ENCODE peak calls at places on chromosome 10, in five cellular contexts. K is breast epithelium, U is endodermal cell, F is GM23248, W is heart right ventricle. P is an unnamed sample.

GRCh38 chr10:75234683-75235374 is 928 bp downstream of the COMTD1 start:
- DNase-seq in K (no peak), U (peak; percentile 90), F (peak; percentile 20), W (no peak), P (no peak)

GRCh38 chr10:6217621-6218020 is 14.9 kb downstream of the PFKFB3 start:
- DNase-seq in K (no peak), U (no peak), F (no peak), W (no peak), P (no peak)

GRCh38 chr10:76902949-76903348 is 734.7 kb downstream of the KCNMA1 start:
- DNase-seq in K (no peak), U (peak; percentile 92), F (no peak), W (peak; percentile 71), P (no peak)

GRCh38 chr10:122062831-122063674 is 74.1 kb downstream of the TACC2 start:
- DNase-seq in K (peak; percentile 86), U (peak; percentile 91), F (peak; percentile 95), W (peak; percentile 85), P (no peak)

GRCh38 chr10:6601224-6601805 is 21.2 kb upstream of the PRKCQ start:
- DNase-seq in K (no peak), U (no peak), F (no peak), W (no peak), P (no peak)

GRCh38 chr10:127774771-127775559 is 38.0 kb downstream of the FOXI2 start:
- DNase-seq in K (no peak), U (no peak), F (no peak), W (no peak), P (no peak)

GRCh38 chr10:102246261-102246660 is 929 bp downstream of the GBF1 start:
- DNase-seq in K (no peak), U (no peak), F (peak; percentile 64), W (no peak), P (no peak)

GRCh38 chr10:28910960-28911359 is 233.6 kb downstream of the BAMBI start:
- DNase-seq in K (no peak), U (no peak), F (peak; percentile 46), W (no peak), P (no peak)

GRCh38 chr10:19638173-19638872 is 177.9 kb upstream of the PLXDC2 start:
- DNase-seq in K (no peak), U (no peak), F (peak; percentile 84), W (peak; percentile 13), P (no peak)

GRCh38 chr10:21811245-21811585 is 192.3 kb downstream of the DNAJC1 start:
- DNase-seq in K (no peak), U (no peak), F (no peak), W (no peak), P (no peak)

DNA sequence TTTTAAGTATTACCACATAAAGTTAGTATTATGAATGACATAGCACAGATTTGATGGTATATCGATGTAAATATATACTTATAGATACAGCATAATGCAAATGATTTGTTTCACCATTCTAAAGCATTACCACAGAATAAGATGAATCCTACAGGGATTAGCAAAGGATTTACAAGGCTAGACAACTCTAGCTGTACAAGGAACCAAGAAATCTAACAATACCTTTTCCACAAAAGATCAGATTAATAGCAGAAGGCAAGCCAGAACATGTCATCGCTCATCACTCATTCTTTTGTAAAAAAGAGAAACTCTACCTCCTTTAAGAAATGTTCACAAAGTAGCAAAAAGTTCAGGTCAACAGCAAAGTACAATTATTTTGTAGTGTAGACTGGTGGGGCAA is 105.1 kb upstream of the ANK3 start:
- DNase-seq in K (no peak), U (no peak), F (no peak), W (no peak), P (no peak)
- H3K27ac ChIP-seq in K (no peak overlapping the region), U (no peak overlapping the region), F (no peak overlapping the region), W (no peak overlapping the region), P (no peak overlapping the region)

GRCh38 chr10:99924856-99925255 is 84.9 kb downstream of the DNMBP start:
- DNase-seq in K (no peak), U (no peak), F (no peak), W (no peak), P (no peak)

GRCh38 chr10:99926925-99927718 is 82.6 kb downstream of the DNMBP start:
- DNase-seq in K (no peak), U (no peak), F (peak; percentile 53), W (peak; percentile 76), P (no peak)

GRCh38 chr10:99929360-99929759 is 80.4 kb downstream of the DNMBP start:
- DNase-seq in K (no peak), U (no peak), F (no peak), W (no peak), P (no peak)

GRCh38 chr10:99930731-99931550 is 78.8 kb downstream of the DNMBP start:
- DNase-seq in K (peak; percentile 53), U (peak; percentile 71), F (no peak), W (no peak), P (no peak)

DNA sequence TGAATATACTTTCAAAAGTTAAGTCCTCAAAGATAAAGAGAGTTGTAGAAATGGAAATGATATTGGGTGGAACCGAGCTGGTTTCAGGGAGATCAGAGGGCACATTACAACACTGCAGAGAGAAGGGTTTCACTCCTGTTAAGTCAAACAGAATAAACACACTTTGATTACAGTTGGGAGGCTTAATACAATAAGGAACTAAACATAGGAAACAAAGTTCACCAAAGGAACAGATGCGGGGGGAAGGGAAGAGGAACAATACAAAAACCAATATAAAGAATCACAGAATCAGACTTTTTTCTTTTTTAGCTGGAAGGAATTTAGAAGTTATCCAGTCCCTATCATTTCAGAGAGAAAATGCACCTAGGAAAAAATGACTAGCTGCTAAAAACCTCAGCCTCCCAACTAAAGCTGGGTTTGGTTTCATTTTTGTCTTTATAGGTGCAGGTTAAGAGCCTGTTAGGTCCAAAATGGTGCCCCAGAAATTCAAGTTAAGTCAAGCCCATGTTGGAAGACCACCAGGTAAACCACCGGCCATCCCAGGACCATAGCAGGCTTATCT is 81.9 kb downstream of the DNMBP start:
- DNase-seq in K (no peak), U (no peak), F (no peak), W (no peak), P (no peak)
- H3K27ac ChIP-seq in K (peak overlapping the region; percentile 78), U (no peak overlapping the region), F (no peak overlapping the region), W (no peak overlapping the region), P (peak overlapping the region; percentile 57)

DNA sequence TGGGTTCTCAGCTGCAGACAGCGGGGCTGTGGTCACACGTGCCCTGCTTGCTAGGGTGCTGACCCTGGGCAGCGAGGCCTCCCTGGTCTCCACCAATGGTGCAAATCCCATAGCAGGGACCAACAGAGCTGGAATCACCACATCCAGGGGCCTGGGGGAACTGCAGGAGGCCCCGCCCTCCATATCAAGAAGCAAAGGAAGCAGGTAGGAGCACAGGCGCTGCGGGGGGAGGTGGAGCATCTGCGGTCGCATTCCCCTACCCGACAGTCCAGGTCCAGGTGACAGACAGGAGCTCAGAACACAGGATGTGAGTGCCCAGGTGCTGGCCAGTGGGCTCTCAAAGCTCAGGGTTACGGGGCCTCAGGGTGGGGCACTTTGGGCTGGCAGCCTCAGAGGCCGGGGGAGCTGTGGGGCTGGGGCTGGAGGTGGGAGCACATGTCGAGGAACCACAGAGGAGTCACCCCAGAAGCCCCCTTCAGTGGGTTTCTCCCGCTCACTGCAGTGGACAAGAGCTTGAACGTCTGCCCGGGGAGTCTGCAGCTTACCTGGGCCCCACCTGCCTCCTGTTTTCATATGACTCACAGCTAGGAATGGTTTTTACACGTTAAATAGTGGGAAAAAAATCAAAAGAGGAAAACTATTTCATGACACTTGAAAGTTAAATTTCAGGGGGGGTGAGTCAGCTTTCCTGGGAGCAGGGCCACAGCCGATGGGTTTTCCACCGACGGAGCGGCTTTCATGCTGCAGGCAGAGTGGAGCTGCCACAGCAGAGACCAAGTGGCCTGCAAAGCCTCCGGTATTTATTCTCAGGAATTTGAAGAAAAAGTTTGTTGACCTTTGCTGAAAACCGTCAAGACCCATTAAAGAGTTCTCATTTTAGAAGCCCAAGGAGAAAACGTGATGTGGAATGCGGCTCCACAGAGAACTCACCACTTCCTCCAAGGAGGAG is 148.7 kb upstream of the PPP2R2D start:
- DNase-seq in K (no peak), U (peak; percentile 81), F (no peak), W (no peak), P (no peak)
- H3K27ac ChIP-seq in K (no peak overlapping the region), U (peak overlapping the region; percentile 44), F (no peak overlapping the region), W (no peak overlapping the region), P (no peak overlapping the region)

GRCh38 chr10:71756441-71757191 is 16.7 kb downstream of the VSIR start:
- DNase-seq in K (no peak), U (no peak), F (no peak), W (no peak), P (no peak)
- H3K27ac ChIP-seq in K (peak overlapping the region; percentile 76), U (no peak overlapping the region), F (no peak overlapping the region), W (no peak overlapping the region), P (peak overlapping the region; percentile 84)

DNA sequence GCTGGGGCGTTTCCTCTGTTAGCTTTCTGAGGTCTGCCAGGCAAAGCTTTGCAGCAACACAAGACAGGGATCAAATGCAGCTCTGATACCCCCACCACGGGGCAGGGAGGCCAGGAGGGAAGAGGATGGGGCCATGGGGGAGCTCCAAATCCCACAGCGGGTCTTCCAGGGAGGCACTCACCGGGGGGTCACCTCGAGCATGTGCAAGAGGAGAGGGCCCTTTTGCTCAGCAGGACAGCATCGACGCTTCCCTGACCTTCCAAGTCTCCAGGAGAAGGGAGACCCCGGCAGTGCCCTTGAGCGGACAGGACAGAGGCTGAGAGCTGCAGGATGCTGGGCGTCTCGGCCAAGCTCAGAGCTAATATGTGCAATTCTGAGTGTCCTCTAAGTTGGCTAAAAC is 127.6 kb downstream of the WDR37 start:
- DNase-seq in K (no peak), U (no peak), F (no peak), W (no peak), P (no peak)
- H3K27ac ChIP-seq in K (no peak overlapping the region), U (no peak overlapping the region), F (no peak overlapping the region), W (no peak overlapping the region), P (no peak overlapping the region)

GRCh38 chr10:124681626-124682552 is 62.3 kb downstream of the FAM53B start:
- DNase-seq in K (no peak), U (no peak), F (no peak), W (no peak), P (no peak)
- H3K27ac ChIP-seq in K (no peak overlapping the region), U (no peak overlapping the region), F (no peak overlapping the region), W (no peak overlapping the region), P (peak overlapping the region; percentile 6)

GRCh38 chr10:72220637-72221036 is 4.6 kb upstream of the ASCC1 start:
- DNase-seq in K (no peak), U (no peak), F (no peak), W (no peak), P (no peak)

GRCh38 chr10:72218756-72219155 is 2.7 kb upstream of the ASCC1 start:
- DNase-seq in K (no peak), U (no peak), F (no peak), W (no peak), P (no peak)

GRCh38 chr10:72218329-72218728 is 2.3 kb upstream of the ASCC1 start:
- DNase-seq in K (no peak), U (no peak), F (no peak), W (no peak), P (no peak)

GRCh38 chr10:72221278-72221677 is 5.2 kb upstream of the ASCC1 start:
- DNase-seq in K (no peak), U (no peak), F (no peak), W (no peak), P (no peak)

GRCh38 chr10:72219229-72219814 is 3.2 kb upstream of the ASCC1 start:
- DNase-seq in K (no peak), U (no peak), F (no peak), W (no peak), P (no peak)
- H3K27ac ChIP-seq in K (peak overlapping the region; percentile 71), U (no peak overlapping the region), F (no peak overlapping the region), W (no peak overlapping the region), P (peak overlapping the region; percentile 98)

P was measured in esophagus squamous epithelium.